ENCODE peak calls at places on chromosome 1, in nine cellular contexts. I is MM.1S, Y is HCT116, V is SK-N-SH, G is GM23248, R is OCI-LY7, T is GM23338, J is hepatocyte, K is PC-3. H is an unnamed sample.
A peak's percentile ranks its signal among the peaks of the same experiment; 100 is the strongest.

GRCh38 chr1:227429447-227430359 is 111.4 kb upstream of the CDC42BPA start:
- DNase-seq in K (no peak), Y (no peak), J (no peak), R (no peak), V (no peak), T (no peak), I (no peak), G (peak; percentile 81), H (no peak)

GRCh38 chr1:184222561-184223157 is 164.2 kb upstream of the C1orf21 start:
- DNase-seq in Y (peak; percentile 29), I (peak; percentile 50), R (peak; percentile 39), G (peak; percentile 71), K (peak; percentile 64), V (peak; percentile 43), T (peak; percentile 75), J (peak; percentile 53), H (peak; percentile 54)

GRCh38 chr1:30879940-30880339 is 28.6 kb downstream of the SDC3 start:
- DNase-seq in G (no peak), T (peak; percentile 93), V (peak; percentile 69), J (peak; percentile 33), Y (no peak), K (peak; percentile 2), I (no peak), R (no peak), H (peak; percentile 69)

GRCh38 chr1:37636435-37636834 is 1.7 kb upstream of the RSPO1 start:
- DNase-seq in J (no peak), G (no peak), V (no peak), R (no peak), Y (no peak), I (no peak), K (no peak), T (no peak), H (no peak)

GRCh38 chr1:203422116-203422515 is 53.5 kb upstream of the PRELP start:
- DNase-seq in I (no peak), Y (no peak), R (no peak), G (no peak), J (no peak), K (no peak), T (no peak), V (no peak), H (no peak)

GRCh38 chr1:2552189-2552588 is 4.0 kb upstream of the TNFRSF14 start:
- DNase-seq in K (no peak), I (no peak), G (no peak), T (no peak), J (no peak), V (no peak), R (no peak), Y (no peak), H (no peak)

GRCh38 chr1:108610073-108610472 is 50.2 kb downstream of the EEIG2 start:
- DNase-seq in K (no peak), V (no peak), Y (no peak), R (no peak), I (no peak), J (no peak), G (no peak), T (no peak), H (no peak)

GRCh38 chr1:151980287-151981177 is 13.1 kb downstream of the S100A10 start:
- DNase-seq in I (no peak), T (no peak), R (no peak), V (no peak), K (peak; percentile 89), J (peak; percentile 49), G (peak; percentile 92), Y (no peak), H (no peak)

GRCh38 chr1:179228783-179229213 is 679 bp downstream of the ABL2 start:
- DNase-seq in R (no peak), V (peak; percentile 83), K (peak; percentile 6), G (peak; percentile 72), I (no peak), J (peak; percentile 69), T (peak; percentile 78), Y (no peak), H (peak; percentile 78)

GRCh38 chr1:227316456-227316855 is 1.8 kb downstream of the CDC42BPA start:
- DNase-seq in I (no peak), G (no peak), R (no peak), Y (no peak), T (no peak), K (peak; percentile 42), J (no peak), V (no peak), H (no peak)

GRCh38 chr1:182337736-182338571 is 53.6 kb downstream of the GLUL start:
- DNase-seq in T (no peak), I (no peak), G (no peak), R (no peak), J (no peak), V (no peak), Y (no peak), K (no peak), H (no peak)

GRCh38 chr1:227941509-227942020 is 6.2 kb downstream of the WNT9A start:
- DNase-seq in G (no peak), I (no peak), K (no peak), V (no peak), R (no peak), Y (no peak), T (peak; percentile 53), J (no peak), H (no peak)

GRCh38 chr1:98557808-98558390 is 103.6 kb upstream of the SNX7 start:
- DNase-seq in R (no peak), V (no peak), G (no peak), J (no peak), I (no peak), K (no peak), T (peak; percentile 12), Y (no peak), H (peak; percentile 80)

GRCh38 chr1:37137018-37137417 is 102.7 kb upstream of the GRIK3 start:
- DNase-seq in G (no peak), Y (no peak), J (no peak), V (no peak), T (no peak), I (no peak), K (no peak), R (no peak), H (no peak)

GRCh38 chr1:229427572-229427971 is 6.3 kb downstream of the ACTA1 start:
- DNase-seq in T (no peak), R (no peak), Y (no peak), G (no peak), I (no peak), V (no peak), K (no peak), J (no peak), H (no peak)
- H3K4me2 ChIP-seq in T (no peak overlapping the region), R (peak overlapping the region; percentile 12), Y (no peak overlapping the region), G (no peak overlapping the region), I (no peak overlapping the region), V (no peak overlapping the region), K (no peak overlapping the region), J (no peak overlapping the region), H (no peak overlapping the region)

GRCh38 chr1:41528106-41528505 is 43.6 kb upstream of the EDN2 start:
- DNase-seq in T (no peak), V (no peak), K (no peak), J (no peak), I (no peak), G (no peak), R (no peak), Y (no peak), H (no peak)

GRCh38 chr1:41532206-41532975 is 47.9 kb upstream of the EDN2 start:
- DNase-seq in K (no peak), G (no peak), J (no peak), T (no peak), I (no peak), Y (no peak), R (no peak), V (no peak), H (no peak)

GRCh38 chr1:41528726-41529605 is 44.5 kb upstream of the EDN2 start:
- DNase-seq in T (no peak), V (no peak), K (no peak), J (no peak), Y (no peak), I (no peak), G (no peak), R (no peak), H (no peak)

GRCh38 chr1:41529621-41530395 is 45.3 kb upstream of the EDN2 start:
- DNase-seq in J (no peak), T (no peak), R (no peak), V (no peak), K (no peak), G (no peak), I (no peak), Y (no peak), H (no peak)

DNA sequence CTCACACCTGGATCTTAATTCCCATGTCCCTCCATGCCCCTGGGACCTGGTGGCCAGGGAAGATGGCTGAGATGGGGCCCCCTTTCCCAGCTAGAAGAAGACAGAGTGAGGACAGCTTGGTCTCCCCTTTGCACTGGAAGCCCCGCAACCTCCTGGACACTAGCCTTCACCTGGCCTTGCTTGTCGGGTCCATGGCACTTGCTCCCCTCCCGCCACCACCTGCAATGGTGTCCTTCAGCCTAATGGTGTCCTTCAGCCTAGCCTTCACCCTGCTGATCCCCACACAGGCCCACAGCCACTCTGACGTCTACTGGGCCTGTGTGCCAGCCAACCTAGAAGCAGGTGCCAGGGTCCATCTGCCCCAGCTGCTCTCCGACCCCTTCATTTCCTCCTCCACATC is 45.9 kb upstream of the EDN2 start:
- DNase-seq in I (no peak), J (no peak), R (no peak), Y (no peak), V (no peak), K (no peak), T (no peak), G (no peak), H (no peak)
- TF ChIP-seq EZH2phosphoT487 in I (no peak), J (no peak), R (no peak), Y (no peak), V (no peak), K (no peak), T (no peak), G (no peak), H (no peak)

GRCh38 chr1:178161516-178161915 is 67.6 kb downstream of the RASAL2 start:
- DNase-seq in I (no peak), R (no peak), K (no peak), J (no peak), G (peak; percentile 51), V (no peak), T (no peak), Y (no peak), H (no peak)

GRCh38 chr1:178150610-178151009 is 56.7 kb downstream of the RASAL2 start:
- DNase-seq in R (no peak), T (no peak), G (no peak), K (peak; percentile 48), I (no peak), Y (no peak), J (no peak), V (no peak), H (no peak)

GRCh38 chr1:178151831-178152230 is 57.9 kb downstream of the RASAL2 start:
- DNase-seq in T (no peak), K (peak; percentile 48), J (no peak), V (no peak), I (no peak), R (no peak), Y (no peak), G (peak; percentile 17), H (no peak)

GRCh38 chr1:178160736-178161475 is 67.0 kb downstream of the RASAL2 start:
- DNase-seq in G (no peak), R (no peak), I (no peak), Y (no peak), V (no peak), K (no peak), J (no peak), T (no peak), H (no peak)

GRCh38 chr1:178155478-178156255 is 61.8 kb downstream of the RASAL2 start:
- DNase-seq in V (no peak), G (peak; percentile 10), Y (no peak), R (no peak), K (peak; percentile 14), T (no peak), I (no peak), J (peak; percentile 40), H (no peak)
- H3K4me2 ChIP-seq in V (no peak overlapping the region), G (peak overlapping the region; percentile 13), Y (no peak overlapping the region), R (no peak overlapping the region), K (peak overlapping the region; percentile 20), T (no peak overlapping the region), I (no peak overlapping the region), J (peak overlapping the region; percentile 54), H (no peak overlapping the region)

GRCh38 chr1:72724951-72725863 is 442.9 kb upstream of the NEGR1 start:
- DNase-seq in T (peak; percentile 83), Y (no peak), J (peak; percentile 6), G (no peak), R (no peak), K (peak; percentile 24), V (peak; percentile 16), I (no peak), H (peak; percentile 77)
- TF ChIP-seq EZH2phosphoT487 in T (no peak), Y (no peak), J (no peak), G (no peak), R (no peak), K (no peak), V (no peak), I (no peak), H (no peak)

H was measured in neural progenitor cell.